ENCODE peak calls at places on chromosomes 11 and 22, in four cellular contexts. S, R, D and F are unnamed samples.

GRCh38 chr11:114774599-114775365 is 96.5 kb downstream of the NXPE2 start:
- DNase-seq in S (no peak), R (no peak), D (no peak), F (peak)

GRCh38 chr11:11035331-11035730 is 177.5 kb upstream of the ZBED5 start:
- DNase-seq in S (no peak), R (no peak), D (no peak), F (no peak)

GRCh38 chr11:71251761-71252433 is 480 bp downstream of the SHANK2 start:
- DNase-seq in S (no peak), R (no peak), D (no peak), F (peak)

GRCh38 chr11:85595285-85595884 is 31.8 kb downstream of the DLG2 start:
- DNase-seq in S (no peak), R (no peak), D (no peak), F (peak)

GRCh38 chr11:27241316-27242122 is 121.5 kb downstream of the CCDC34 start:
- DNase-seq in S (no peak), R (no peak), D (no peak), F (no peak)

GRCh38 chr22:48244388-48245118 is 1482.1 kb downstream of the TBC1D22A start:
- DNase-seq in S (no peak), R (no peak), D (no peak), F (no peak)

GRCh38 chr11:77107950-77108349 is 5.3 kb downstream of the OMP start:
- DNase-seq in S (no peak), R (no peak), D (no peak), F (peak)

GRCh38 chr22:28442951-28443876 is 236.4 kb downstream of the TTC28 start:
- DNase-seq in S (no peak), R (no peak), D (peak), F (no peak)

GRCh38 chr11:78905756-78906155 is 331.1 kb upstream of the NARS2 start:
- DNase-seq in S (no peak), R (no peak), D (no peak), F (no peak)

GRCh38 chr11:19725379-19726079 is 12.9 kb downstream of the NAV2 start:
- DNase-seq in S (no peak), R (no peak), D (no peak), F (no peak)

GRCh38 chr11:35017528-35018342 is 101.3 kb downstream of the PDHX start:
- DNase-seq in S (no peak), R (no peak), D (no peak), F (no peak)

GRCh38 chr22:26751217-26751616 is 93.8 kb downstream of the MIAT start:
- DNase-seq in S (no peak), R (no peak), D (no peak), F (peak)

GRCh38 chr11:92269021-92269420 is 44.4 kb downstream of the FAT3 start:
- DNase-seq in S (no peak), R (no peak), D (no peak), F (no peak)